ENCODE peak calls at places on chromosomes 11 and 22, in nine cellular contexts. A, Z, B, H, Q, J, D, I and P are unnamed samples.
A peak's percentile ranks its signal among the peaks of the same experiment; 100 is the strongest.

GRCh38 chr11:17400048-17400775 is 11.8 kb upstream of the KCNJ11 start:
- DNase-seq in A (no peak), Q (no peak), J (no peak), Z (peak; percentile 75), B (no peak), D (no peak), I (no peak), H (no peak), P (no peak)

GRCh38 chr11:45771194-45771941 is 33.6 kb upstream of the SLC35C1 start:
- DNase-seq in B (peak; percentile 83), I (peak; percentile 76), Q (no peak), Z (peak; percentile 89), A (peak; percentile 46), D (peak; percentile 50), H (no peak), J (no peak), P (peak; percentile 69)

GRCh38 chr22:29872145-29872893 is 10.7 kb upstream of the MTMR3 start:
- DNase-seq in I (no peak), A (no peak), Z (no peak), B (no peak), D (no peak), Q (no peak), J (no peak), H (no peak), P (no peak)

GRCh38 chr11:22846726-22847125 is 13.5 kb downstream of the CCDC179 start:
- DNase-seq in H (no peak), D (no peak), Q (no peak), B (no peak), Z (no peak), A (no peak), I (no peak), J (no peak), P (no peak)

GRCh38 chr22:22485524-22485923 is 23.0 kb downstream of the ZNF280B start:
- DNase-seq in B (no peak), A (no peak), Q (no peak), Z (no peak), I (no peak), H (no peak), D (no peak), J (no peak), P (no peak)

GRCh38 chr11:1278766-1279673 is 30.4 kb downstream of the TOLLIP start:
- DNase-seq in H (no peak), I (no peak), Z (peak; percentile 64), B (no peak), A (no peak), J (no peak), Q (no peak), D (no peak), P (no peak)

GRCh38 chr11:46393759-46394158 is 2.2 kb upstream of the CHRM4 start:
- DNase-seq in J (no peak), H (no peak), Z (no peak), I (no peak), B (no peak), Q (no peak), A (no peak), D (no peak), P (no peak)

GRCh38 chr11:71171576-71171975 is 80.8 kb downstream of the SHANK2 start:
- DNase-seq in I (no peak), B (no peak), Q (no peak), H (no peak), A (no peak), Z (no peak), J (no peak), D (no peak), P (no peak)

GRCh38 chr11:83583953-83584352 is 297.8 kb upstream of the CCDC90B start:
- DNase-seq in J (no peak), H (no peak), B (no peak), A (no peak), Z (no peak), I (no peak), D (no peak), Q (peak; percentile 56), P (no peak)

GRCh38 chr11:125517116-125517804 is 21.2 kb upstream of the FEZ1 start:
- DNase-seq in I (no peak), Q (no peak), B (no peak), J (no peak), H (peak; percentile 76), A (no peak), Z (no peak), D (no peak), P (no peak)

GRCh38 chr11:46106530-46107407 is 14.5 kb downstream of the PHF21A start:
- DNase-seq in Z (no peak), D (no peak), J (no peak), B (no peak), I (no peak), Q (no peak), H (no peak), A (peak; percentile 63), P (no peak)

GRCh38 chr11:120141144-120142071 is 3.5 kb upstream of the TRIM29 start:
- DNase-seq in Q (no peak), A (no peak), Z (no peak), J (peak; percentile 89), B (peak; percentile 68), D (no peak), H (no peak), I (no peak), P (no peak)

GRCh38 chr11:118216621-118217526 is 7.9 kb downstream of the JAML start:
- DNase-seq in D (no peak), B (no peak), Z (no peak), A (no peak), Q (no peak), I (no peak), J (no peak), H (no peak), P (no peak)

DNA sequence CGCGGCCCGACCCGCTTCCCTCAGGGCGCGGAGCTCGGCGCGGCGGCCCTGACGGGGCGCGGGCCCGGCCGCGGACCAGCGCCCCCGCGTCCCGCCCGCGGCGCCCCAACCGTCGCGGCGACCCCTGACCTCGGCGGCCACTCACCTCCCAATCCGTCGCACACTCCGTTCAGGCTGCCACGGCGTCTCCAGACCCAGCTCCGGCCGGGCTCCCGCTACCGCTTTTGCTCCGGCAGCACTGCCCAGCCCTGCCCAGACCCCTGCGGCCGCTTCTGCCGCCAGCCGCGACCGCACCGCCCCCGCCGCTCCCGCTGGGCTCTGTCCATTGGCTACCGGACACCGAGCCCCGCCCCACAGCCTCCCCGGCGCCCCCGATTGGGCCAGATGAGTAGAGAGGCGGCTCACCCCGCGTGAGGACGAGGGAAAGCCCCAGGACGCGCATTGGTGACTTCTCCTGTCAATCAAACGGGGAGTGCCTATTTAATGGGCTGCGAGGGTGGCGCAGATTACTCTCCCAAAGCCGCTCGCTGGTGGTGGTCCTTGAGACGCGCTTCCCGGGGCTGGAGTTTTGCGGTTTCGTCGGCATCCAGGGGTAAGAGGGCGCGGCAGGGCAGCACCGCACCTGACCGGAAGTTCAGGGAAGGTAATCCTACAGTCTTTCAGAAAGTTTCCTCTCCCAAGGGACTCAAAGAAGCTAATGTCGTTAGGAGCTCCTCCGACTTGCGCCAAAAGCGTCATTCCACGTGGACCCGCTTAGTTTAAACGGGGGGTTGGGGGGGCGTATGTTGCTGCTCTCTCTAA is at the start of gene PACSIN2:
- DNase-seq in Z (peak; percentile 100), B (peak; percentile 100), I (peak; percentile 100), A (peak; percentile 100), H (peak; percentile 93), J (peak; percentile 100), Q (peak; percentile 82), D (peak; percentile 93), P (peak; percentile 100)
- H3K4me3 ChIP-seq in Z (peak within 1 kb of the TSS; percentile 72), B (peak within 1 kb of the TSS; percentile 89), I (peak within 1 kb of the TSS; percentile 87), A (peak within 1 kb of the TSS; percentile 88), H (peak within 1 kb of the TSS; percentile 86), J (peak within 1 kb of the TSS; percentile 95), Q (peak within 1 kb of the TSS; percentile 97), D (peak within 1 kb of the TSS; percentile 84), P (peak within 1 kb of the TSS; percentile 85)

GRCh38 chr22:41280065-41280464 is 5.9 kb downstream of the RANGAP1 start:
- DNase-seq in B (no peak), I (no peak), D (no peak), H (no peak), A (no peak), Z (no peak), J (no peak), Q (no peak), P (no peak)

GRCh38 chr22:41271787-41272186 is 14.2 kb downstream of the RANGAP1 start:
- DNase-seq in H (no peak), Q (no peak), Z (no peak), I (no peak), J (no peak), A (no peak), D (no peak), B (no peak), P (no peak)

GRCh38 chr22:41273128-41273527 is 12.9 kb downstream of the RANGAP1 start:
- DNase-seq in D (no peak), H (no peak), B (no peak), A (no peak), Z (no peak), Q (no peak), I (no peak), J (no peak), P (no peak)

GRCh38 chr22:41280854-41281253 is 5.1 kb downstream of the RANGAP1 start:
- DNase-seq in H (no peak), D (no peak), A (no peak), Q (no peak), B (no peak), Z (no peak), I (no peak), J (no peak), P (no peak)

GRCh38 chr22:41274856-41275255 is 11.1 kb downstream of the RANGAP1 start:
- DNase-seq in Q (no peak), D (no peak), B (no peak), H (no peak), J (no peak), I (no peak), A (no peak), Z (no peak), P (peak; percentile 69)
- TF ChIP-seq POLR2AphosphoS5 in Q (no peak), D (no peak), B (no peak), H (no peak), J (no peak), I (no peak), A (no peak), Z (no peak), P (no peak)

GRCh38 chr22:41368543-41368817 is 13.3 kb upstream of the TEF start:
- DNase-seq in H (no peak), I (no peak), D (no peak), A (no peak), Z (no peak), Q (no peak), B (no peak), J (no peak), P (no peak)
- H3K4me3 ChIP-seq in H (no peak overlapping the region), I (peak overlapping the region; percentile 13), D (no peak overlapping the region), A (no peak overlapping the region), Z (peak overlapping the region; percentile 7), Q (no peak overlapping the region), B (peak overlapping the region; percentile 51), J (peak overlapping the region; percentile 65), P (peak overlapping the region; percentile 54)

DNA sequence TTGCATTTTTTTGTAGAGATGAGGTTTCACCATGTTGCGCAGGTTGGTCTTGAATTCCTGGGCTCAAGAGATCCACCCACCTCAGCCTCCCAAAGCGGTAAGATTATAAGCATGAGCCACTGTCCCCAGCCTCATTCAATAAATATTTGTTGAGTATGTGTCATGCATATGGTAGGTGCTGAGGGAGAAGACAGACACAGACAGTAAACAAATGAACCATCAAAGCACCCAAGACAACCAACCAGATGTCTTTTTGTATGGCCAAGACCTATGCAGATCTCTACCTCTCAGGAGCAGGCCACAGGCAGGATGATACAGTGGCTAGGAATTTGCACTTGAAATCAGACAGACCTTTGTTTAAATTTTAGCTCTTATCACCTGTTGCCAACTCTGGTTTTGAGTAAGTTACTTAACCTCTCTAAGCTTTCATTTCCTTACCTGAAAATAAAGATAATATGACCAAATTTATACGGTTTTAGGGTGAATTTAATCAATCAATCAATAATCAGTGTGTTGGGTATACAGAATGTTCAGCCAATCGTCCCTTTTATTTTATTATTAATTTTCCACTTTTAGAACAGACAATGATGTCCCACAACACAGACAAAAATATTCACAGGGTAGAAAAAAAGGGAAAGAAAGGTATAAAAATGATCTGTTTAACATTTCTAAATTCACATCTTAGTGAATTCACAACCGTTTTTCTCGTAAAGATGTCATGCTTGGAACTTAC is 128.2 kb downstream of the SGSM3 start:
- DNase-seq in D (peak; percentile 91), H (peak; percentile 49), I (no peak), A (no peak), Z (no peak), J (no peak), Q (no peak), B (no peak), P (no peak)
- TF ChIP-seq POLR2AphosphoS5 in D (no peak), H (no peak), I (no peak), A (no peak), Z (no peak), J (no peak), Q (no peak), B (no peak), P (no peak)